ENCODE peak calls at places on chromosomes 11 and 22, in eight cellular contexts. Q, L, J, Y, Z, T, H and C are unnamed samples.

GRCh38 chr11:134514354-134514951 is 102.4 kb upstream of the B3GAT1 start:
- DNase-seq in H (no peak), T (no peak), L (no peak), Z (no peak), Y (no peak), J (no peak), Q (no peak), C (no peak)

GRCh38 chr22:20536590-20537324 is 29.3 kb downstream of the MED15 start:
- DNase-seq in Y (no peak), L (no peak), J (peak), Q (no peak), H (no peak), T (no peak), Z (no peak), C (no peak)

GRCh38 chr11:76282786-76283185 is 76.5 kb upstream of the WNT11 start:
- DNase-seq in L (no peak), Z (no peak), Y (no peak), J (no peak), T (no peak), Q (no peak), H (no peak), C (no peak)

GRCh38 chr11:116162541-116163230 is 610.1 kb downstream of the BUD13 start:
- DNase-seq in Z (no peak), Q (no peak), H (no peak), J (peak), Y (no peak), L (no peak), T (no peak), C (no peak)

GRCh38 chr22:33542153-33542552 is 378.1 kb downstream of the LARGE1 start:
- DNase-seq in T (no peak), Z (no peak), Q (no peak), Y (no peak), H (no peak), J (no peak), L (no peak), C (no peak)

GRCh38 chr11:57248780-57249383 is 11.8 kb upstream of the APLNR start:
- DNase-seq in L (peak), Q (no peak), H (no peak), J (peak), Y (no peak), T (peak), Z (peak), C (no peak)

GRCh38 chr11:118876261-118876660 is 7.4 kb upstream of the CXCR5 start:
- DNase-seq in H (no peak), T (no peak), Q (no peak), J (no peak), Y (no peak), Z (no peak), L (no peak), C (no peak)

GRCh38 chr22:46583571-46583970 is 36.6 kb upstream of the GRAMD4 start:
- DNase-seq in T (no peak), L (no peak), Q (no peak), H (no peak), Y (no peak), J (no peak), Z (no peak), C (no peak)

GRCh38 chr11:19988598-19988997 is 171.7 kb downstream of the DBX1 start:
- DNase-seq in L (peak), Q (no peak), H (no peak), T (no peak), Y (no peak), Z (no peak), J (no peak), C (no peak)

GRCh38 chr11:104917259-104918112 is 19.2 kb upstream of the CASP12 start:
- DNase-seq in H (no peak), Q (no peak), Z (no peak), J (no peak), L (no peak), T (no peak), Y (no peak), C (no peak)

GRCh38 chr22:40416267-40416570 is 45.8 kb downstream of the SGSM3 start:
- DNase-seq in H (no peak), L (no peak), Z (no peak), Y (no peak), J (no peak), T (no peak), Q (no peak), C (no peak)

GRCh38 chr11:14418801-14419417 is 59.9 kb upstream of the RRAS2 start:
- DNase-seq in L (no peak), Z (peak), T (peak), Y (no peak), J (peak), H (no peak), Q (no peak), C (no peak)

GRCh38 chr22:26264162-26264561 is 94.9 kb downstream of the SEZ6L start:
- DNase-seq in Q (no peak), J (no peak), L (no peak), H (no peak), Z (no peak), Y (no peak), T (no peak), C (no peak)

GRCh38 chr11:88284306-88285057 is 53.1 kb downstream of the CTSC start:
- DNase-seq in Q (no peak), Z (no peak), H (no peak), Y (no peak), J (no peak), T (no peak), L (no peak), C (no peak)